ENCODE peak calls at places on chromosomes 16 and 17, in six cellular contexts. G is T-helper 9 cell; C is stimulated activated CD8-positive, alpha-beta memory T cell treated with anti-CD3 and anti-CD28 coated beads, Interleukin-4, amount 100 ng/mL, for 1 hour; F is activated CD8-positive, alpha-beta memory T cell treated with anti-CD3 and anti-CD28 coated beads, Interleukin-2, amount 50 U/mL, for 4 hours; M is GM23248; O is tibial nerve. X is an unnamed sample.

GRCh38 chr17:16377804-16378400 is 3.0 kb upstream of the UBB start:
- DNase-seq in M (peak), C (no peak), O (no peak), F (no peak), G (no peak), X (peak)

GRCh38 chr17:78679495-78680395 is 102.3 kb downstream of the CYTH1 start:
- DNase-seq in F (no peak), O (no peak), G (no peak), C (no peak), M (no peak), X (no peak)

GRCh38 chr16:66996324-66996982 is 8.1 kb downstream of the CES4A start:
- DNase-seq in M (peak), G (no peak), C (no peak), O (peak), F (no peak), X (peak)

GRCh38 chr17:74840989-74841666 is 18.6 kb downstream of the GRIN2C start:
- DNase-seq in F (no peak), M (peak), C (no peak), G (no peak), O (peak), X (peak)

GRCh38 chr16:4679854-4680636 is 13.3 kb upstream of the NUDT16L1 start:
- DNase-seq in F (no peak), C (no peak), G (no peak), O (peak), M (peak), X (no peak)

GRCh38 chr16:30621765-30622164 is 11.6 kb upstream of the ZNF689 start:
- DNase-seq in G (no peak), O (no peak), F (no peak), C (no peak), M (peak), X (peak)

GRCh38 chr16:89442990-89443726 is 47.2 kb downstream of the ANKRD11 start:
- DNase-seq in C (no peak), M (peak), O (no peak), G (no peak), F (no peak), X (peak)

GRCh38 chr17:50354776-50355175 is 8.8 kb downstream of the XYLT2 start:
- DNase-seq in C (no peak), F (no peak), M (no peak), G (no peak), O (no peak), X (no peak)

GRCh38 chr16:57534337-57534880 is 2.0 kb downstream of the CCDC102A start:
- DNase-seq in C (no peak), G (no peak), F (no peak), M (no peak), O (no peak), X (no peak)

GRCh38 chr17:81706232-81706611 is 3.1 kb downstream of the MRPL12 start:
- DNase-seq in O (no peak), C (no peak), G (no peak), M (no peak), F (no peak), X (no peak)

GRCh38 chr16:48409839-48410610 is 24.8 kb upstream of the SIAH1 start:
- DNase-seq in G (no peak), M (peak), C (no peak), F (no peak), O (no peak), X (peak)

GRCh38 chr17:41917192-41917591 is 1.6 kb downstream of the ACLY start:
- DNase-seq in G (no peak), C (no peak), F (no peak), M (peak), O (peak), X (peak)

GRCh38 chr16:3097266-3097665 is 1.8 kb downstream of the ZSCAN10 start:
- DNase-seq in C (no peak), O (no peak), F (no peak), G (no peak), M (no peak), X (no peak)

GRCh38 chr16:70777973-70778406 is 23.0 kb downstream of the VAC14 start:
- DNase-seq in F (no peak), C (no peak), M (peak), O (no peak), G (no peak), X (no peak)

GRCh38 chr16:82657239-82657638 is 30.5 kb downstream of the CDH13 start:
- DNase-seq in C (no peak), O (no peak), F (no peak), G (no peak), M (peak), X (peak)

GRCh38 chr17:49795372-49795771 is 6.9 kb downstream of the KAT7 start:
- DNase-seq in C (no peak), M (no peak), F (no peak), G (no peak), O (no peak), X (no peak)

GRCh38 chr17:41082565-41083136 is 1.3 kb upstream of the KRTAP4-7 start:
- DNase-seq in F (no peak), C (no peak), O (no peak), G (no peak), M (peak), X (peak)

GRCh38 chr17:740240-741055 is 8.1 kb downstream of the TLCD3A start:
- DNase-seq in M (no peak), F (no peak), G (no peak), C (no peak), O (no peak), X (no peak)

GRCh38 chr17:59839646-59840328 is 53.0 kb downstream of the TUBD1 start:
- DNase-seq in O (no peak), M (peak), G (no peak), F (no peak), C (no peak), X (no peak)